ENCODE peak calls at places on chromosome 7, in seven cellular contexts. U, Q, N, E, G, A and W are unnamed samples.

GRCh38 chr7:70919491-70920073 is 212.4 kb upstream of the GALNT17 start:
- DNase-seq in U (no peak), Q (no peak), N (no peak), E (no peak), G (no peak), A (no peak), W (no peak)

GRCh38 chr7:134458341-134458805 is 527 bp downstream of the AKR1B1 start:
- DNase-seq in U (peak), Q (peak), N (peak), E (peak), G (peak), A (no peak), W (peak)

GRCh38 chr7:132993377-132994013 is 88.4 kb downstream of the CHCHD3 start:
- DNase-seq in U (no peak), Q (no peak), N (no peak), E (no peak), G (no peak), A (no peak), W (no peak)

GRCh38 chr7:39948375-39948774 is 1.7 kb upstream of the CDK13 start:
- DNase-seq in U (no peak), Q (no peak), N (no peak), E (no peak), G (no peak), A (no peak), W (no peak)

GRCh38 chr7:116113310-116113709 is 82.7 kb upstream of the TFEC start:
- DNase-seq in U (no peak), Q (no peak), N (no peak), E (no peak), G (no peak), A (no peak), W (no peak)

GRCh38 chr7:156751319-156751718 is 110.7 kb downstream of the RNF32 start:
- DNase-seq in U (no peak), Q (no peak), N (no peak), E (no peak), G (no peak), A (no peak), W (no peak)

GRCh38 chr7:116713918-116714317 is 41.9 kb downstream of the MET start:
- DNase-seq in U (no peak), Q (no peak), N (no peak), E (no peak), G (no peak), A (no peak), W (no peak)

GRCh38 chr7:24504871-24505270 is 68.4 kb upstream of the PALS2 start:
- DNase-seq in U (no peak), Q (no peak), N (no peak), E (no peak), G (no peak), A (no peak), W (no peak)

GRCh38 chr7:1694551-1694950 is 24.5 kb downstream of the ELFN1 start:
- DNase-seq in U (no peak), Q (peak), N (no peak), E (no peak), G (no peak), A (no peak), W (no peak)

GRCh38 chr7:36746347-36746746 is 22.1 kb upstream of the AOAH start:
- DNase-seq in U (no peak), Q (no peak), N (no peak), E (no peak), G (no peak), A (no peak), W (no peak)

GRCh38 chr7:17611611-17612010 is 313.2 kb downstream of the AHR start:
- DNase-seq in U (no peak), Q (no peak), N (no peak), E (no peak), G (no peak), A (no peak), W (no peak)

GRCh38 chr7:139855498-139856270 is 26.6 kb downstream of the TBXAS1 start:
- DNase-seq in U (peak), Q (peak), N (peak), E (no peak), G (no peak), A (no peak), W (no peak)

GRCh38 chr7:128387663-128388485 is 21.9 kb downstream of the IMPDH1 start:
- DNase-seq in U (peak), Q (peak), N (no peak), E (peak), G (peak), A (no peak), W (peak)

GRCh38 chr7:95669513-95669912 is 73.2 kb upstream of the PDK4 start:
- DNase-seq in U (no peak), Q (no peak), N (no peak), E (no peak), G (no peak), A (no peak), W (no peak)

GRCh38 chr7:129779602-129780256 is 168.2 kb downstream of the NRF1 start:
- DNase-seq in U (no peak), Q (peak), N (no peak), E (no peak), G (no peak), A (no peak), W (no peak)

GRCh38 chr7:68425377-68425776 is 1172.9 kb upstream of the AUTS2 start:
- DNase-seq in U (no peak), Q (peak), N (no peak), E (no peak), G (no peak), A (no peak), W (no peak)

GRCh38 chr7:94087664-94088352 is 83.7 kb upstream of the BET1 start:
- DNase-seq in U (peak), Q (peak), N (peak), E (peak), G (peak), A (no peak), W (peak)

GRCh38 chr7:73530800-73531199 is 8.7 kb upstream of the BAZ1B start:
- DNase-seq in U (no peak), Q (no peak), N (no peak), E (no peak), G (no peak), A (no peak), W (no peak)

GRCh38 chr7:90192876-90193765 is 18.4 kb upstream of the STEAP2 start:
- DNase-seq in U (no peak), Q (no peak), N (no peak), E (no peak), G (no peak), A (no peak), W (no peak)

GRCh38 chr7:130695840-130696239 is 9.5 kb upstream of the TSGA13 start:
- DNase-seq in U (no peak), Q (no peak), N (no peak), E (peak), G (no peak), A (no peak), W (no peak)

GRCh38 chr7:102404005-102404861 is 8.1 kb downstream of the PRKRIP1 start:
- DNase-seq in U (peak), Q (peak), N (no peak), E (peak), G (no peak), A (no peak), W (peak)

GRCh38 chr7:36937754-36938551 is 213.7 kb upstream of the AOAH start:
- DNase-seq in U (no peak), Q (no peak), N (no peak), E (no peak), G (no peak), A (no peak), W (no peak)

GRCh38 chr7:53656881-53657280 is 621.4 kb downstream of the POM121L12 start:
- DNase-seq in U (no peak), Q (no peak), N (no peak), E (no peak), G (no peak), A (no peak), W (no peak)

GRCh38 chr7:104156842-104157277 is 51.0 kb downstream of the ORC5 start:
- DNase-seq in U (no peak), Q (no peak), N (peak), E (peak), G (no peak), A (no peak), W (no peak)

GRCh38 chr7:90797596-90797995 is 201.5 kb downstream of the CDK14 start:
- DNase-seq in U (no peak), Q (no peak), N (no peak), E (no peak), G (no peak), A (no peak), W (no peak)

GRCh38 chr7:92875719-92876118 is 39.3 kb upstream of the CDK6 start:
- DNase-seq in U (no peak), Q (no peak), N (no peak), E (no peak), G (no peak), A (no peak), W (no peak)

GRCh38 chr7:142188846-142189245 is 69.0 kb downstream of the PRSS58 start:
- DNase-seq in U (no peak), Q (no peak), N (no peak), E (peak), G (no peak), A (no peak), W (no peak)

GRCh38 chr7:17986826-17987225 is 40.8 kb downstream of the PRPS1L1 start:
- DNase-seq in U (no peak), Q (no peak), N (no peak), E (no peak), G (no peak), A (no peak), W (no peak)

GRCh38 chr7:88337556-88337955 is 30.9 kb upstream of the STEAP4 start:
- DNase-seq in U (no peak), Q (no peak), N (no peak), E (no peak), G (no peak), A (no peak), W (no peak)

GRCh38 chr7:74083117-74083876 is at the start of gene LIMK1:
- DNase-seq in U (peak), Q (peak), N (no peak), E (peak), G (peak), A (no peak), W (peak)

GRCh38 chr7:143381427-143382125 is 431 bp downstream of the ZYX start:
- DNase-seq in U (peak), Q (peak), N (no peak), E (no peak), G (peak), A (no peak), W (no peak)

GRCh38 chr7:2787251-2787968 is 56.7 kb downstream of the GNA12 start:
- DNase-seq in U (no peak), Q (no peak), N (no peak), E (no peak), G (no peak), A (no peak), W (no peak)

GRCh38 chr7:51292596-51292995 is 24.0 kb downstream of the COBL start:
- DNase-seq in U (no peak), Q (no peak), N (no peak), E (no peak), G (no peak), A (no peak), W (no peak)